ENCODE peak calls at places on chromosomes 13 and 19, in four cellular contexts. One of them, this sample, is unnamed.

GRCh38 chr19:7415163-7415856 is 66.6 kb downstream of the ARHGEF18 start:
- DNase-seq in gastrocnemius medialis: no peak
- DNase-seq in fibroblast of pulmonary artery: peak
- DNase-seq in SK-N-SH: no peak
- DNase-seq in this sample: peak

GRCh38 chr19:31348416-31349159 is 648 bp downstream of the TSHZ3 start:
- DNase-seq in gastrocnemius medialis: no peak
- DNase-seq in fibroblast of pulmonary artery: peak
- DNase-seq in SK-N-SH: peak
- DNase-seq in this sample: peak

GRCh38 chr19:36573020-36573947 is at the start of gene ZNF529:
- DNase-seq in gastrocnemius medialis: peak
- DNase-seq in fibroblast of pulmonary artery: peak
- DNase-seq in SK-N-SH: peak
- DNase-seq in this sample: peak

GRCh38 chr13:32443111-32443510 is 15.2 kb upstream of the N4BP2L1 start:
- DNase-seq in gastrocnemius medialis: no peak
- DNase-seq in fibroblast of pulmonary artery: peak
- DNase-seq in SK-N-SH: peak
- DNase-seq in this sample: peak

GRCh38 chr13:106418556-106418955 is 116.9 kb downstream of the EFNB2 start:
- DNase-seq in gastrocnemius medialis: no peak
- DNase-seq in fibroblast of pulmonary artery: no peak
- DNase-seq in SK-N-SH: peak
- DNase-seq in this sample: peak

GRCh38 chr13:51883226-51883600 is 21.4 kb downstream of the CCDC70 start:
- DNase-seq in gastrocnemius medialis: no peak
- DNase-seq in fibroblast of pulmonary artery: no peak
- DNase-seq in SK-N-SH: no peak
- DNase-seq in this sample: no peak

GRCh38 chr19:51246153-51246552 is 4.7 kb upstream of the SIGLECL1 start:
- DNase-seq in gastrocnemius medialis: no peak
- DNase-seq in fibroblast of pulmonary artery: no peak
- DNase-seq in SK-N-SH: no peak
- DNase-seq in this sample: no peak

GRCh38 chr19:10816691-10817090 is 19.3 kb downstream of the TMED1 start:
- DNase-seq in gastrocnemius medialis: no peak
- DNase-seq in fibroblast of pulmonary artery: no peak
- DNase-seq in SK-N-SH: peak
- DNase-seq in this sample: peak

GRCh38 chr13:111210488-111210887 is 95.4 kb downstream of the ARHGEF7 start:
- DNase-seq in gastrocnemius medialis: no peak
- DNase-seq in fibroblast of pulmonary artery: peak
- DNase-seq in SK-N-SH: no peak
- DNase-seq in this sample: peak

GRCh38 chr19:28472843-28473242 is 740.1 kb downstream of the UQCRFS1 start:
- DNase-seq in gastrocnemius medialis: no peak
- DNase-seq in fibroblast of pulmonary artery: no peak
- DNase-seq in SK-N-SH: no peak
- DNase-seq in this sample: no peak

GRCh38 chr19:16385296-16385695 is 60.7 kb downstream of the KLF2 start:
- DNase-seq in gastrocnemius medialis: no peak
- DNase-seq in fibroblast of pulmonary artery: no peak
- DNase-seq in SK-N-SH: no peak
- DNase-seq in this sample: no peak

GRCh38 chr19:1811942-1812425 is at the start of gene ATP8B3:
- DNase-seq in gastrocnemius medialis: no peak
- DNase-seq in fibroblast of pulmonary artery: no peak
- DNase-seq in SK-N-SH: peak
- DNase-seq in this sample: no peak

GRCh38 chr19:29745253-29745652 is 30.2 kb upstream of the C19orf12 start:
- DNase-seq in gastrocnemius medialis: no peak
- DNase-seq in fibroblast of pulmonary artery: no peak
- DNase-seq in SK-N-SH: peak
- DNase-seq in this sample: no peak

GRCh38 chr19:13505164-13505695 is 1.0 kb downstream of the CACNA1A start:
- DNase-seq in gastrocnemius medialis: no peak
- DNase-seq in fibroblast of pulmonary artery: no peak
- DNase-seq in SK-N-SH: no peak
- DNase-seq in this sample: no peak

GRCh38 chr19:13503570-13504235 is 2.6 kb downstream of the CACNA1A start:
- DNase-seq in gastrocnemius medialis: no peak
- DNase-seq in fibroblast of pulmonary artery: no peak
- DNase-seq in SK-N-SH: no peak
- DNase-seq in this sample: no peak

GRCh38 chr19:13506550-13506878 is 235 bp upstream of the CACNA1A start:
- DNase-seq in gastrocnemius medialis: no peak
- DNase-seq in fibroblast of pulmonary artery: no peak
- DNase-seq in SK-N-SH: no peak
- DNase-seq in this sample: no peak

GRCh38 chr19:13505761-13506549 is at the start of gene CACNA1A:
- DNase-seq in gastrocnemius medialis: no peak
- DNase-seq in fibroblast of pulmonary artery: no peak
- DNase-seq in SK-N-SH: peak
- DNase-seq in this sample: no peak

GRCh38 chr19:13507053-13507611 is 853 bp upstream of the CACNA1A start:
- DNase-seq in gastrocnemius medialis: no peak
- DNase-seq in fibroblast of pulmonary artery: no peak
- DNase-seq in SK-N-SH: no peak
- DNase-seq in this sample: no peak
- TF ChIP-seq CTCF in gastrocnemius medialis: no peak
- TF ChIP-seq CTCF in fibroblast of pulmonary artery: no peak
- TF ChIP-seq CTCF in SK-N-SH: no peak
- TF ChIP-seq CTCF in this sample: no peak

DNA sequence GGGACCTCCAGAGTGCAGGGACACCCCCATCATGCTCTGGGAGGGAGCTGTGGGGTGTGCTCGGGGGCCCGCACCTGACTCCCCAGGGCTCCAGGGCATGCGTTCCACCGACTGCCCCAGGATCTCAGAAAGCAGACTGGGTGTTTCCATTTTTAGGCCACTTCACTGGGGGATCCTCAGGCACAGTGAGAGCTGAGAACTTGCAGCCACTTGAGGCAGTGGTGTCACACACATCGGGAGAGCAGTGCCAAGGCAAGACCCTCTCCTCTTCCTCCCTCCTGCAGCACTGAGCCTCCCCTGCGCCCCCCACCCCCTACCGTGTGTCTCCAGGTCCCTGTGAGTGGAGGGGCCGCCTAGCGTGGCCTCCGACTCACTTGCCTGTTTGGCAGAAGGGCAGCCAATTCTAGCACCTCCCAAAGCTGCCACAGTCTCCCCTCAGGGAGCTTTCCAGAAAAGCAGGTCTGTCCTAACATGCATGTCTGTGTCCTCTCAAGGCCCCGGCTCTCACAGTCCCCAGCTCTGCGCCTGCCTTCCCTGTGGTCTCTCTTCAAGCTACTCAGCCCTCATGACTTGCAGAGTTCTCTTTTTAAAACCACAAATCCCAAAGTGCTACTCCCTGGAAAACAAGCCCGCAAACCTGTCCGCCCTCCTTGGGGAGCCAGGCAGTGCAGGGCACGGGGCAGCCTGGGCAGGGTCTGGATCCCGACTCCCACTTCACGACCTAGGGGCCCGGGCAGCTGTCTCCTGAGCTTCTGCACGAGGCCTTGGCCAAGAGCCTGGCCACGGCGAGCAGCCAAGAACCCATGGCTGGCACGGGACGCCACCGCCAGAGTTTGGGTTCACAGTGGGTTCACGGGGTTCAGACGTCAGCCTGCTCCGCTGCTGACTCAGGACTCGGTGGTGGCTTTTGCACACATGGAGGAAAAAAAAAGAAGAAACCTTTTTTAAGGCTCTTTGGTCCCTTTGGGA is 94.1 kb downstream of the STK24 start:
- DNase-seq in gastrocnemius medialis: peak
- DNase-seq in fibroblast of pulmonary artery: peak
- DNase-seq in SK-N-SH: no peak
- DNase-seq in this sample: peak
- TF ChIP-seq CTCF in gastrocnemius medialis: no peak
- TF ChIP-seq CTCF in fibroblast of pulmonary artery: peak
- TF ChIP-seq CTCF in SK-N-SH: peak
- TF ChIP-seq CTCF in this sample: peak

DNA sequence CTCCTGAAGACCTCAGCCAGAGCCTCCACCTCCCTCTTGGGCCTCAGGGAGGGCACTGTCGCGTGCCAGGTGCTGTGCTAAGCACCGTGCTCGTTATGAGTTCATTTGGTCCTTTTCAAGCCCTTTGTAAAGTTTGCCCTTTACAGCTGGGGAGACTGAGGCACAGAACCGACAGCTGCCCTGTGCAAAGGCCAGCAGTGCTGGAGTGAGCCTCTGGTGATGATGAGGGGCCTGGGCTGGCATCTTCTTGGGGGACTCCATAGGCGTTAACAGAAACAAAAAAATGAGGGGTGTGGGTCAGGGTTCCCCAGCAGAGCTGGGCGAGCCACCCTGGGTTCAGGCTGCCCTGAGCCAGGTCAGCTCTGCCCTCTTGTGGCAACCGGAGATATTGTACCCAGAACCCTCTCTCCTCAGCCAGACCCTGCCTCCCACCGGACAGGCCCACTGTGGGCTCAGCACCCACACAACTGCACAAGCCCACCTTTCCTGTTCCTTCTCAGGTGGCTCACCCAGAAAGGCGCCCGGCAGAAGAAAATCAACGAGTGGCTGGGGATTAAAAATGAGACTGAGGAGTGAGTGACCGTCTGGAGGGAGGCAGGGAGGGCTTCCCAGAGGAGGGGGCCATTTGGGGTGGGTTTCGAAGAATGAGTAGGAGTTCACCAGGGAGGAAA is 5.5 kb upstream of the IFI30 start:
- DNase-seq in gastrocnemius medialis: no peak
- DNase-seq in fibroblast of pulmonary artery: peak
- DNase-seq in SK-N-SH: peak
- DNase-seq in this sample: peak
- TF ChIP-seq CTCF in gastrocnemius medialis: peak
- TF ChIP-seq CTCF in fibroblast of pulmonary artery: peak
- TF ChIP-seq CTCF in SK-N-SH: peak
- TF ChIP-seq CTCF in this sample: peak

DNA sequence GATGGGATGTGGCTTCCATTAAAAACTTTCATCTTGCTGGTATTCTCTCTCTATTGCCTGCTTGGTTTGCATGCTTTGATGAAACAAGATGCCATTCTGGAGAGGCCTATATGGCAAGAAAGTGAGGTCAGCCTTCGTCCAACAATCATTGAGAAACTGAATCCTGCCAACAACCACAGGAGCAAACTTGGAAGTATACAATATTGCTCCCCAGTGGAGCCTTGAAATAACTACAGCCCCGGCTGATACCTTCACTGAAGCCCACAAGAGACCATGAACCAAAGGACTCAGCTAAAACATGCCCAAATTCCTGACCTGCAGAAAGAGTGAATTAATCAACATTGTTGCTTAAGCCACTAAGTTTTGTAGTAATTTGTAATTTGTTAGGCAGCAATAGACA is 82.5 kb upstream of the FGF14 start:
- DNase-seq in gastrocnemius medialis: no peak
- DNase-seq in fibroblast of pulmonary artery: no peak
- DNase-seq in SK-N-SH: no peak
- DNase-seq in this sample: peak
- TF ChIP-seq CTCF in gastrocnemius medialis: no peak
- TF ChIP-seq CTCF in fibroblast of pulmonary artery: no peak
- TF ChIP-seq CTCF in SK-N-SH: peak
- TF ChIP-seq CTCF in this sample: no peak